ENCODE peak calls at places on chromosomes 16 and 17, in six cellular contexts. One of them, this sample, is unnamed.

GRCh38 chr17:35286120-35286781 is 43.4 kb downstream of the SLFN5 start:
- DNase-seq in activated B cell treated with CpG ODN at 0.5 μM for 24 hours: no peak
- DNase-seq in lower lobe of right lung: no peak
- DNase-seq in tibial artery: no peak
- DNase-seq in BJ: no peak
- DNase-seq in stomach: no peak
- DNase-seq in this sample: no peak

GRCh38 chr16:67277294-67277998 is 1.9 kb upstream of the PLEKHG4 start:
- DNase-seq in stomach: no peak
- DNase-seq in tibial artery: peak; percentile 59
- DNase-seq in activated B cell treated with CpG ODN at 0.5 μM for 24 hours: no peak
- DNase-seq in BJ: peak; percentile 95
- DNase-seq in lower lobe of right lung: no peak
- DNase-seq in this sample: peak; percentile 88

GRCh38 chr16:88561485-88562369 is 8.5 kb upstream of the ZC3H18 start:
- DNase-seq in stomach: peak; percentile 52
- DNase-seq in lower lobe of right lung: peak; percentile 61
- DNase-seq in activated B cell treated with CpG ODN at 0.5 μM for 24 hours: peak; percentile 49
- DNase-seq in BJ: no peak
- DNase-seq in tibial artery: peak; percentile 43
- DNase-seq in this sample: no peak

GRCh38 chr16:27321013-27321960 is 7.5 kb downstream of the IL4R start:
- DNase-seq in tibial artery: peak; percentile 15
- DNase-seq in lower lobe of right lung: no peak
- DNase-seq in activated B cell treated with CpG ODN at 0.5 μM for 24 hours: no peak
- DNase-seq in stomach: no peak
- DNase-seq in BJ: no peak
- DNase-seq in this sample: no peak

GRCh38 chr17:71024969-71025368 is 855.6 kb downstream of the KCNJ2 start:
- DNase-seq in BJ: no peak
- DNase-seq in lower lobe of right lung: no peak
- DNase-seq in activated B cell treated with CpG ODN at 0.5 μM for 24 hours: no peak
- DNase-seq in tibial artery: no peak
- DNase-seq in stomach: no peak
- DNase-seq in this sample: no peak

GRCh38 chr16:89072216-89073130 is 21.2 kb upstream of the ACSF3 start:
- DNase-seq in BJ: no peak
- DNase-seq in activated B cell treated with CpG ODN at 0.5 μM for 24 hours: no peak
- DNase-seq in lower lobe of right lung: no peak
- DNase-seq in stomach: no peak
- DNase-seq in tibial artery: no peak
- DNase-seq in this sample: no peak

GRCh38 chr17:76574166-76574565 is 11.5 kb downstream of the ST6GALNAC2 start:
- DNase-seq in lower lobe of right lung: no peak
- DNase-seq in activated B cell treated with CpG ODN at 0.5 μM for 24 hours: no peak
- DNase-seq in stomach: no peak
- DNase-seq in BJ: no peak
- DNase-seq in tibial artery: no peak
- DNase-seq in this sample: no peak

GRCh38 chr16:12311887-12312286 is 335.4 kb downstream of the SNX29 start:
- DNase-seq in activated B cell treated with CpG ODN at 0.5 μM for 24 hours: no peak
- DNase-seq in stomach: no peak
- DNase-seq in lower lobe of right lung: no peak
- DNase-seq in BJ: no peak
- DNase-seq in tibial artery: no peak
- DNase-seq in this sample: no peak

GRCh38 chr17:47884905-47885735 is 10.9 kb upstream of the SP2 start:
- DNase-seq in stomach: no peak
- DNase-seq in tibial artery: no peak
- DNase-seq in lower lobe of right lung: peak; percentile 39
- DNase-seq in activated B cell treated with CpG ODN at 0.5 μM for 24 hours: no peak
- DNase-seq in BJ: no peak
- DNase-seq in this sample: no peak

GRCh38 chr17:44279586-44280344 is 11.8 kb upstream of the SLC4A1 start:
- DNase-seq in BJ: peak; percentile 51
- DNase-seq in tibial artery: peak; percentile 59
- DNase-seq in lower lobe of right lung: peak; percentile 87
- DNase-seq in activated B cell treated with CpG ODN at 0.5 μM for 24 hours: no peak
- DNase-seq in stomach: peak; percentile 64
- DNase-seq in this sample: peak; percentile 60

GRCh38 chr16:54285414-54286066 is 1.0 kb downstream of the IRX3 start:
- DNase-seq in lower lobe of right lung: no peak
- DNase-seq in BJ: no peak
- DNase-seq in activated B cell treated with CpG ODN at 0.5 μM for 24 hours: no peak
- DNase-seq in tibial artery: no peak
- DNase-seq in stomach: peak; percentile 56
- DNase-seq in this sample: no peak

GRCh38 chr17:32596666-32597065 is 109.9 kb downstream of the CDK5R1 start:
- DNase-seq in stomach: no peak
- DNase-seq in activated B cell treated with CpG ODN at 0.5 μM for 24 hours: no peak
- DNase-seq in BJ: no peak
- DNase-seq in lower lobe of right lung: no peak
- DNase-seq in tibial artery: no peak
- DNase-seq in this sample: no peak

GRCh38 chr16:57016301-57016700 is 26.9 kb downstream of the NLRC5 start:
- DNase-seq in lower lobe of right lung: no peak
- DNase-seq in BJ: no peak
- DNase-seq in tibial artery: no peak
- DNase-seq in stomach: no peak
- DNase-seq in activated B cell treated with CpG ODN at 0.5 μM for 24 hours: no peak
- DNase-seq in this sample: no peak

GRCh38 chr17:13750783-13751484 is 149.2 kb upstream of the HS3ST3A1 start:
- DNase-seq in lower lobe of right lung: no peak
- DNase-seq in tibial artery: no peak
- DNase-seq in activated B cell treated with CpG ODN at 0.5 μM for 24 hours: no peak
- DNase-seq in BJ: no peak
- DNase-seq in stomach: no peak
- DNase-seq in this sample: no peak

GRCh38 chr17:75047398-75048098 is 523 bp downstream of the KCTD2 start:
- DNase-seq in BJ: no peak
- DNase-seq in activated B cell treated with CpG ODN at 0.5 μM for 24 hours: no peak
- DNase-seq in stomach: no peak
- DNase-seq in lower lobe of right lung: peak; percentile 64
- DNase-seq in tibial artery: peak; percentile 33
- DNase-seq in this sample: no peak

GRCh38 chr17:13253746-13254410 is 236.1 kb upstream of the ELAC2 start:
- DNase-seq in stomach: no peak
- DNase-seq in tibial artery: no peak
- DNase-seq in activated B cell treated with CpG ODN at 0.5 μM for 24 hours: no peak
- DNase-seq in lower lobe of right lung: no peak
- DNase-seq in BJ: no peak
- DNase-seq in this sample: no peak

GRCh38 chr17:41553176-41553575 is 18.7 kb downstream of the KRT9 start:
- DNase-seq in stomach: no peak
- DNase-seq in tibial artery: no peak
- DNase-seq in lower lobe of right lung: no peak
- DNase-seq in activated B cell treated with CpG ODN at 0.5 μM for 24 hours: no peak
- DNase-seq in BJ: no peak
- DNase-seq in this sample: no peak

GRCh38 chr17:62807812-62808575 is at the start of gene MARCHF10:
- DNase-seq in stomach: peak; percentile 28
- DNase-seq in activated B cell treated with CpG ODN at 0.5 μM for 24 hours: peak; percentile 22
- DNase-seq in lower lobe of right lung: peak; percentile 60
- DNase-seq in tibial artery: no peak
- DNase-seq in BJ: no peak
- DNase-seq in this sample: no peak

GRCh38 chr16:24573141-24573540 is 33.8 kb downstream of the RBBP6 start:
- DNase-seq in activated B cell treated with CpG ODN at 0.5 μM for 24 hours: no peak
- DNase-seq in lower lobe of right lung: no peak
- DNase-seq in tibial artery: no peak
- DNase-seq in stomach: no peak
- DNase-seq in BJ: no peak
- DNase-seq in this sample: no peak

GRCh38 chr16:75433732-75434413 is 570 bp upstream of the CFDP1 start:
- DNase-seq in tibial artery: peak; percentile 73
- DNase-seq in stomach: peak; percentile 71
- DNase-seq in lower lobe of right lung: peak; percentile 63
- DNase-seq in BJ: peak; percentile 70
- DNase-seq in activated B cell treated with CpG ODN at 0.5 μM for 24 hours: no peak
- DNase-seq in this sample: peak; percentile 93

GRCh38 chr17:4967539-4968165 is at the start of gene SPAG7:
- DNase-seq in activated B cell treated with CpG ODN at 0.5 μM for 24 hours: peak; percentile 96
- DNase-seq in lower lobe of right lung: peak; percentile 96
- DNase-seq in tibial artery: peak; percentile 93
- DNase-seq in BJ: peak; percentile 83
- DNase-seq in stomach: peak; percentile 96
- DNase-seq in this sample: peak; percentile 91

GRCh38 chr16:35735403-35736251 is 2276.2 kb downstream of the TP53TG3F start:
- DNase-seq in lower lobe of right lung: no peak
- DNase-seq in activated B cell treated with CpG ODN at 0.5 μM for 24 hours: no peak
- DNase-seq in tibial artery: no peak
- DNase-seq in BJ: no peak
- DNase-seq in stomach: no peak
- DNase-seq in this sample: no peak

GRCh38 chr17:29722411-29723198 is 99.9 kb upstream of the CORO6 start:
- DNase-seq in lower lobe of right lung: no peak
- DNase-seq in activated B cell treated with CpG ODN at 0.5 μM for 24 hours: no peak
- DNase-seq in tibial artery: peak; percentile 70
- DNase-seq in stomach: no peak
- DNase-seq in BJ: peak; percentile 57
- DNase-seq in this sample: no peak

DNA sequence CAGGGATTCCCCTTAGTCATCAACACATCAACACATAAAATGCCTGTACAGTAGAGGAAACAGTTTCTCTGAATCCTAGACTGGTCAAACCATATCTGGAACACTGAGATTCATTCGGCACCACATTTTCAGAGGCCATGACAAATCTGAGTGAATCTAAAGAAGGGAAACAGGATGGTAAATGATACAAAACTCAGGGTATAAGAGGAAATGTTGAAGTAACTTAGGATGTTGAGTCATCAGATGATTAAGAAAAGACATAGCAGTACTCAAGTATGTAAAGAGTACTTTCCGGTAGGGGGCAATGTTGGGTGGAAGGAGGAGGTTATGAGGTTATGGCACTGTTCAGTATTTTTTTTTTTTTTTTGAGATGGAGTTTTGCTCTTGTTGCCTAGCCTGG is 358.5 kb upstream of the PMFBP1 start:
- DNase-seq in lower lobe of right lung: no peak
- DNase-seq in tibial artery: no peak
- DNase-seq in activated B cell treated with CpG ODN at 0.5 μM for 24 hours: no peak
- DNase-seq in stomach: no peak
- DNase-seq in BJ: no peak
- DNase-seq in this sample: no peak
- TF ChIP-seq CTCF in lower lobe of right lung: no peak
- TF ChIP-seq CTCF in tibial artery: no peak
- TF ChIP-seq CTCF in activated B cell treated with CpG ODN at 0.5 μM for 24 hours: no peak
- TF ChIP-seq CTCF in stomach: no peak
- TF ChIP-seq CTCF in BJ: peak; percentile 26
- TF ChIP-seq CTCF in this sample: no peak

DNA sequence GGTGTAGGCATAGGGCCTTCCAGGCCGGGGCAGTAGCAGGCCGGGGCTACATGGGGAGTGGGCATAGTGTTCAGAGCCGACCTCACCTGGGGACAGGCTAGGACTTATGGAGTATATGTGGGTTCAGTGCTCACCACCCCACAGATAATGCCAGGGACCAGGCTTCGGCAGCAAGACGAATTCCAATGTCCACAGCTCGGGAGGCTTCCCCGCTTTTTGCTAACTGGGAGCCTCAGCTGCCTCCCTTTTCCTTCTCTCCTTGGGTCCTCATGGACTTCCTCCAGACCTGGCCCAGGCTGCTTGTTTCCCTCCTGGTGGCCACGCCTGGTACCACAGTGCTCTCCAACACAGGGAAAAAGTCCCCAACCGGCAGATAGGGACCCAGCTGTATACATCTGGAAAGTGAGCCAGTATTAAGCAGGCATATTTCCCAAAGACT is 20.1 kb upstream of the SLC46A1 start:
- DNase-seq in BJ: no peak
- DNase-seq in activated B cell treated with CpG ODN at 0.5 μM for 24 hours: no peak
- DNase-seq in tibial artery: no peak
- DNase-seq in stomach: peak; percentile 37
- DNase-seq in lower lobe of right lung: no peak
- DNase-seq in this sample: no peak
- TF ChIP-seq CTCF in BJ: peak; percentile 36
- TF ChIP-seq CTCF in activated B cell treated with CpG ODN at 0.5 μM for 24 hours: no peak
- TF ChIP-seq CTCF in tibial artery: peak; percentile 13
- TF ChIP-seq CTCF in stomach: no peak
- TF ChIP-seq CTCF in lower lobe of right lung: peak; percentile 35
- TF ChIP-seq CTCF in this sample: peak; percentile 53

GRCh38 chr17:7687072-7687907 is at the start of gene TP53:
- DNase-seq in lower lobe of right lung: peak; percentile 88
- DNase-seq in tibial artery: peak; percentile 90
- DNase-seq in activated B cell treated with CpG ODN at 0.5 μM for 24 hours: peak; percentile 79
- DNase-seq in BJ: peak; percentile 62
- DNase-seq in stomach: peak; percentile 90
- DNase-seq in this sample: peak; percentile 78
- TF ChIP-seq CTCF in lower lobe of right lung: no peak
- TF ChIP-seq CTCF in tibial artery: no peak
- TF ChIP-seq CTCF in activated B cell treated with CpG ODN at 0.5 μM for 24 hours: no peak
- TF ChIP-seq CTCF in BJ: no peak
- TF ChIP-seq CTCF in stomach: no peak
- TF ChIP-seq CTCF in this sample: no peak

DNA sequence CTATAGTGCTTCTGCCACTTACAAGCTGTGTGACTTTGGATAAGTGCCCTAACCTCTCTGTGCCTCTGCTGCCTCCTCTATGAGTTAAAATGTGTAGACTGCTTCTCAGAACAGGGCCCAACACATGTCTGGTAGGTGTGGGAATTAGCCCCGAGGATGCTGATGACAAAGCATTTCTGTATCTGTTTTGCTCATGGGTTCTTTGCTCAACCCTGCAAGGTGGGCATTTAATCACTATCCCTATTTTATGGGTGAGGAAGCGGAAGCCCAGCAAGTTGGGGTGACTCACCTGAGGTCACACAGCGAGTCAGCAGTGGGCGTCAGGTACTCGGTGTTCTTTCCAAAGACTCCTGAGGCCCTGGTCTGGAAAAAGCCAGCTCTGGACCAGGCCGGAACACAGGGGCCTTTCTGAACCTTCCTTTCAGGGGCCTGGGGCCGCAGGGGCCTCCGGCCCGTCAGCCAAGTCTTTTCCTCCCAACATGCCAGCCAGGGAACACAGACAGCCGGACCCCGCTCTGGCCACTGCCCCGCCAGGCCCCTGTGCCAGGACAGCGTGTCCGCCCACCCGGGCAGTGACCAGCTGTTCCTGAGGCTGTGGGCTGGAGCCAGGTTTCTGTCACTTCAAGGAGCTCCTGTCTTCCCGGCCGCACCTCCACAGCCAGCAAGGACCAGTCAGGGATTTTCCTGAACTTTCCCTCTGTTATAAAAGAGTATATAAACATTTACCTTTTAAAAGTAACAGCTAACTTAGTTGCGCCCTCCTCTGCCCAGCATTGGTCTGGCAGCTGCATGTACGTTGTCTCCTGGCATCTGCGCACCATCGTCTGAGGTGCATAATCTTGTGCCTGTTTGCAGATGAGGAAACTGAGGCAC is 62.5 kb downstream of the SREBF1 start:
- DNase-seq in activated B cell treated with CpG ODN at 0.5 μM for 24 hours: no peak
- DNase-seq in lower lobe of right lung: no peak
- DNase-seq in tibial artery: no peak
- DNase-seq in BJ: no peak
- DNase-seq in stomach: peak; percentile 80
- DNase-seq in this sample: no peak
- TF ChIP-seq CTCF in activated B cell treated with CpG ODN at 0.5 μM for 24 hours: no peak
- TF ChIP-seq CTCF in lower lobe of right lung: peak; percentile 28
- TF ChIP-seq CTCF in tibial artery: no peak
- TF ChIP-seq CTCF in BJ: peak; percentile 26
- TF ChIP-seq CTCF in stomach: peak; percentile 73
- TF ChIP-seq CTCF in this sample: peak; percentile 59

This sample was measured in retinal pigment epithelial cell.